ENCODE peak calls at places on chromosomes 1 and 21, in four cellular contexts. One of them, this sample, is unnamed.
A peak's percentile ranks its signal among the peaks of the same experiment; 100 is the strongest.

GRCh38 chr1:3611170-3612019 is at the start of gene MEGF6:
- DNase-seq in stomach: peak; percentile 73
- DNase-seq in heart right ventricle: peak; percentile 53
- DNase-seq in pancreas: no peak
- DNase-seq in this sample: no peak

GRCh38 chr1:193069748-193070394 is 10.5 kb downstream of the RO60 start:
- DNase-seq in stomach: no peak
- DNase-seq in heart right ventricle: no peak
- DNase-seq in pancreas: no peak
- DNase-seq in this sample: no peak

GRCh38 chr1:8520483-8520966 is 202.6 kb downstream of the SLC45A1 start:
- DNase-seq in stomach: no peak
- DNase-seq in heart right ventricle: no peak
- DNase-seq in pancreas: no peak
- DNase-seq in this sample: no peak

GRCh38 chr1:195663549-195664280 is 944.5 kb downstream of the KCNT2 start:
- DNase-seq in stomach: no peak
- DNase-seq in heart right ventricle: no peak
- DNase-seq in pancreas: no peak
- DNase-seq in this sample: no peak

GRCh38 chr1:7373936-7374760 is 396.9 kb upstream of the VAMP3 start:
- DNase-seq in stomach: peak; percentile 17
- DNase-seq in heart right ventricle: no peak
- DNase-seq in pancreas: no peak
- DNase-seq in this sample: no peak

GRCh38 chr1:55478742-55479141 is 263.6 kb upstream of the USP24 start:
- DNase-seq in stomach: no peak
- DNase-seq in heart right ventricle: no peak
- DNase-seq in pancreas: no peak
- DNase-seq in this sample: no peak

GRCh38 chr1:165144757-165145397 is 211.6 kb downstream of the LMX1A start:
- DNase-seq in stomach: peak; percentile 56
- DNase-seq in heart right ventricle: peak; percentile 36
- DNase-seq in pancreas: peak; percentile 60
- DNase-seq in this sample: peak; percentile 16

GRCh38 chr1:184801503-184801902 is 46.8 kb upstream of the EDEM3 start:
- DNase-seq in stomach: peak; percentile 84
- DNase-seq in heart right ventricle: no peak
- DNase-seq in pancreas: peak; percentile 49
- DNase-seq in this sample: peak; percentile 40

GRCh38 chr1:220789532-220790147 is 2.9 kb downstream of the MTARC1 start:
- DNase-seq in stomach: no peak
- DNase-seq in heart right ventricle: no peak
- DNase-seq in pancreas: no peak
- DNase-seq in this sample: no peak

GRCh38 chr1:186864296-186864695 is 35.5 kb downstream of the PLA2G4A start:
- DNase-seq in stomach: no peak
- DNase-seq in heart right ventricle: no peak
- DNase-seq in pancreas: no peak
- DNase-seq in this sample: no peak

GRCh38 chr1:234980657-234981396 is 147.8 kb downstream of the TOMM20 start:
- DNase-seq in stomach: peak; percentile 67
- DNase-seq in heart right ventricle: peak; percentile 82
- DNase-seq in pancreas: peak; percentile 63
- DNase-seq in this sample: peak; percentile 91

GRCh38 chr21:45542667-45543370 is 579 bp upstream of the SLC19A1 start:
- DNase-seq in stomach: peak; percentile 37
- DNase-seq in heart right ventricle: peak; percentile 4
- DNase-seq in pancreas: peak; percentile 46
- DNase-seq in this sample: peak; percentile 57

GRCh38 chr1:220426989-220427388 is 100.9 kb upstream of the MARK1 start:
- DNase-seq in stomach: no peak
- DNase-seq in heart right ventricle: no peak
- DNase-seq in pancreas: no peak
- DNase-seq in this sample: peak; percentile 5

GRCh38 chr1:236619398-236619797 is 15.1 kb upstream of the HEATR1 start:
- DNase-seq in stomach: no peak
- DNase-seq in heart right ventricle: no peak
- DNase-seq in pancreas: no peak
- DNase-seq in this sample: no peak

GRCh38 chr21:43597052-43597451 is 62.2 kb downstream of the HSF2BP start:
- DNase-seq in stomach: no peak
- DNase-seq in heart right ventricle: no peak
- DNase-seq in pancreas: no peak
- DNase-seq in this sample: no peak

GRCh38 chr1:238063454-238063853 is 172.7 kb upstream of the ZP4 start:
- DNase-seq in stomach: no peak
- DNase-seq in heart right ventricle: no peak
- DNase-seq in pancreas: peak; percentile 18
- DNase-seq in this sample: no peak

GRCh38 chr1:229836324-229836723 is 210.3 kb downstream of the URB2 start:
- DNase-seq in stomach: no peak
- DNase-seq in heart right ventricle: no peak
- DNase-seq in pancreas: no peak
- DNase-seq in this sample: no peak

GRCh38 chr1:113048064-113048463 is 24.9 kb upstream of the LRIG2 start:
- DNase-seq in stomach: no peak
- DNase-seq in heart right ventricle: no peak
- DNase-seq in pancreas: no peak
- DNase-seq in this sample: no peak

GRCh38 chr1:29465755-29466154 is 229.4 kb downstream of the PTPRU start:
- DNase-seq in stomach: no peak
- DNase-seq in heart right ventricle: no peak
- DNase-seq in pancreas: no peak
- DNase-seq in this sample: no peak

GRCh38 chr21:45383111-45383614 is 21.8 kb upstream of the COL18A1 start:
- DNase-seq in stomach: no peak
- DNase-seq in heart right ventricle: no peak
- DNase-seq in pancreas: no peak
- DNase-seq in this sample: peak; percentile 5

GRCh38 chr1:107803579-107803978 is 161.4 kb downstream of the VAV3 start:
- DNase-seq in stomach: no peak
- DNase-seq in heart right ventricle: no peak
- DNase-seq in pancreas: no peak
- DNase-seq in this sample: no peak
- H3K9me3 ChIP-seq in stomach: peaks cover 2% of the 10 kb centered on the region
- H3K9me3 ChIP-seq in heart right ventricle: no peaks in the 10 kb centered on the region
- H3K9me3 ChIP-seq in pancreas: no peaks in the 10 kb centered on the region
- H3K9me3 ChIP-seq in this sample: no peaks in the 10 kb centered on the region

DNA sequence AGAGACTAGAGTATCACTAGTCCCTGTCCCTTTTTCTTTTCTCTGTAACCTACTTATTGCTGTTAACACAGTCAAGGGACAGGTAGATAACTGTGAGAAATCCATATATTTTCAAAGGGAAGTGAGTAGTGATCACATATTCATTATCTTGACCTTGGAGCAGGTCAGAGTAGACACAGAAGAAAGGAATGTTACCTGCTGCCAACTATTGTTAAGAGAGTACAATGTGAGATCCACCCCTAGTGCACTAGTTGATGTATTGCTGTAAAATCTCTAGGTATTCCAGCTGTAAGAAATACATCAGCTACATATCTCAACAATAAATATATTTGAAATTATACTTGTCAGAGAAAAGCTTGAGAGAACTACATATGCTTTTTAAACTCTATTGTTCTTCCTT is 68.7 kb upstream of the ADGRL2 start:
- DNase-seq in stomach: no peak
- DNase-seq in heart right ventricle: no peak
- DNase-seq in pancreas: no peak
- DNase-seq in this sample: no peak
- TF ChIP-seq CTCF in stomach: no peak
- TF ChIP-seq CTCF in heart right ventricle: no peak
- TF ChIP-seq CTCF in pancreas: no peak
- TF ChIP-seq CTCF in this sample: no peak

GRCh38 chr1:109807822-109808680 is 44.3 kb upstream of the EPS8L3 start:
- DNase-seq in stomach: no peak
- DNase-seq in heart right ventricle: no peak
- DNase-seq in pancreas: no peak
- DNase-seq in this sample: no peak
- H3K27ac ChIP-seq in stomach: peak overlapping the region; percentile 27
- H3K27ac ChIP-seq in heart right ventricle: no peak overlapping the region
- H3K27ac ChIP-seq in pancreas: no peak overlapping the region
- H3K27ac ChIP-seq in this sample: no peak overlapping the region

GRCh38 chr1:224932607-224933249 is 3.3 kb downstream of the DNAH14 start:
- DNase-seq in stomach: no peak
- DNase-seq in heart right ventricle: no peak
- DNase-seq in pancreas: no peak
- DNase-seq in this sample: no peak
- H3K9me3 ChIP-seq in stomach: peaks cover 29% of the 10 kb centered on the region
- H3K9me3 ChIP-seq in heart right ventricle: peaks cover 33% of the 10 kb centered on the region
- H3K9me3 ChIP-seq in pancreas: no peaks in the 10 kb centered on the region
- H3K9me3 ChIP-seq in this sample: peaks cover 27% of the 10 kb centered on the region

GRCh38 chr1:33372677-33373076 is 51.8 kb upstream of the A3GALT2 start:
- DNase-seq in stomach: no peak
- DNase-seq in heart right ventricle: no peak
- DNase-seq in pancreas: no peak
- DNase-seq in this sample: no peak
- TF ChIP-seq CTCF in stomach: no peak
- TF ChIP-seq CTCF in heart right ventricle: no peak
- TF ChIP-seq CTCF in pancreas: no peak
- TF ChIP-seq CTCF in this sample: no peak

GRCh38 chr1:6358144-6358624 is 35.4 kb downstream of the ACOT7 start:
- DNase-seq in stomach: no peak
- DNase-seq in heart right ventricle: no peak
- DNase-seq in pancreas: no peak
- DNase-seq in this sample: no peak

GRCh38 chr1:6359568-6360496 is 33.7 kb downstream of the ACOT7 start:
- DNase-seq in stomach: peak; percentile 88
- DNase-seq in heart right ventricle: peak; percentile 68
- DNase-seq in pancreas: peak; percentile 71
- DNase-seq in this sample: peak; percentile 55

GRCh38 chr1:6358757-6359567 is 34.6 kb downstream of the ACOT7 start:
- DNase-seq in stomach: no peak
- DNase-seq in heart right ventricle: peak; percentile 53
- DNase-seq in pancreas: peak; percentile 28
- DNase-seq in this sample: peak; percentile 77

GRCh38 chr1:6355621-6356020 is 37.9 kb downstream of the ACOT7 start:
- DNase-seq in stomach: no peak
- DNase-seq in heart right ventricle: no peak
- DNase-seq in pancreas: no peak
- DNase-seq in this sample: no peak

GRCh38 chr1:6357243-6357929 is 36.2 kb downstream of the ACOT7 start:
- DNase-seq in stomach: no peak
- DNase-seq in heart right ventricle: no peak
- DNase-seq in pancreas: no peak
- DNase-seq in this sample: no peak
- H3K27ac ChIP-seq in stomach: peak overlapping the region; percentile 88
- H3K27ac ChIP-seq in heart right ventricle: no peak overlapping the region
- H3K27ac ChIP-seq in pancreas: no peak overlapping the region
- H3K27ac ChIP-seq in this sample: no peak overlapping the region